ENCODE peak calls at places on chromosomes 16 and 17, in six cellular contexts. M is uterus; N is lung; P is SJSA1; I is esophagus squamous epithelium; V is CD8-positive, alpha-beta T cell. E is an unnamed sample. For H3K36me3, the result is how much of the 10 kb centered on the place peaks cover.

GRCh38 chr16:14284930-14285541 is 213.9 kb downstream of the MRTFB start:
- DNase-seq in M (no peak), N (no peak), P (no peak), I (no peak), V (peak), E (peak)

GRCh38 chr17:80703109-80703508 is 158.5 kb downstream of the RPTOR start:
- DNase-seq in M (no peak), N (no peak), P (no peak), I (no peak), V (peak), E (no peak)

GRCh38 chr17:50872710-50873424 is 6.7 kb upstream of the TOB1 start:
- DNase-seq in M (no peak), N (no peak), P (no peak), I (no peak), V (no peak), E (no peak)

GRCh38 chr17:42392664-42393415 is 4.6 kb upstream of the STAT3 start:
- DNase-seq in M (no peak), N (no peak), P (no peak), I (no peak), V (no peak), E (no peak)

GRCh38 chr17:42017866-42018200 is 594 bp upstream of the DNAJC7 start:
- DNase-seq in M (no peak), N (no peak), P (no peak), I (no peak), V (no peak), E (no peak)

GRCh38 chr16:78993342-78993741 is 607.2 kb downstream of the MAF start:
- DNase-seq in M (no peak), N (no peak), P (no peak), I (no peak), V (no peak), E (no peak)

GRCh38 chr16:80459331-80459777 is 81.4 kb upstream of the DYNLRB2 start:
- DNase-seq in M (no peak), N (no peak), P (no peak), I (no peak), V (no peak), E (no peak)

GRCh38 chr17:15398291-15398690 is 56.9 kb upstream of the TEKT3 start:
- DNase-seq in M (no peak), N (no peak), P (peak), I (no peak), V (no peak), E (no peak)

GRCh38 chr16:47644661-47645060 is 183.5 kb downstream of the PHKB start:
- DNase-seq in M (no peak), N (no peak), P (no peak), I (no peak), V (no peak), E (no peak)

GRCh38 chr17:37744961-37745800 is at the start of gene HNF1B:
- DNase-seq in M (no peak), N (peak), P (no peak), I (no peak), V (no peak), E (no peak)

GRCh38 chr17:42337442-42337841 is 49.1 kb downstream of the STAT5A start:
- DNase-seq in M (no peak), N (no peak), P (no peak), I (no peak), V (peak), E (peak)

GRCh38 chr16:27251561-27252205 is 16.9 kb downstream of the NSMCE1 start:
- DNase-seq in M (no peak), N (no peak), P (no peak), I (no peak), V (no peak), E (no peak)

GRCh38 chr17:7021993-7022778 is 664 bp upstream of the BCL6B start:
- DNase-seq in M (peak), N (peak), P (peak), I (no peak), V (peak), E (peak)

GRCh38 chr17:61296058-61296457 is 103.6 kb upstream of the TBX2 start:
- DNase-seq in M (no peak), N (no peak), P (no peak), I (no peak), V (no peak), E (no peak)

GRCh38 chr16:27698266-27698665 is 148.3 kb downstream of the KATNIP start:
- DNase-seq in M (no peak), N (no peak), P (no peak), I (no peak), V (no peak), E (no peak)

GRCh38 chr17:59332890-59333377 is 1.5 kb downstream of the YPEL2 start:
- DNase-seq in M (peak), N (peak), P (peak), I (no peak), V (no peak), E (no peak)

GRCh38 chr17:7380855-7381683 is at the start of gene TNK1:
- DNase-seq in M (peak), N (peak), P (no peak), I (no peak), V (no peak), E (no peak)

GRCh38 chr17:77815127-77815905 is 143.2 kb upstream of the TNRC6C start:
- DNase-seq in M (no peak), N (no peak), P (no peak), I (no peak), V (no peak), E (no peak)

GRCh38 chr17:15463363-15463762 is 4.1 kb downstream of the CDRT4 start:
- DNase-seq in M (peak), N (peak), P (peak), I (no peak), V (no peak), E (no peak)

GRCh38 chr17:1627219-1627986 is 1.2 kb downstream of the SLC43A2 start:
- DNase-seq in M (no peak), N (peak), P (no peak), I (no peak), V (no peak), E (no peak)

GRCh38 chr16:50925758-50926357 is 184.0 kb downstream of the CYLD start:
- DNase-seq in M (no peak), N (no peak), P (no peak), I (no peak), V (no peak), E (no peak)

GRCh38 chr17:37676115-37676925 is 33.1 kb upstream of the DDX52 start:
- DNase-seq in M (no peak), N (no peak), P (peak), I (no peak), V (no peak), E (no peak)

GRCh38 chr16:10946308-10946707 is 1.9 kb downstream of the CLEC16A start:
- DNase-seq in M (no peak), N (peak), P (no peak), I (no peak), V (no peak), E (no peak)

GRCh38 chr17:27206447-27206846 is 87.5 kb upstream of the WSB1 start:
- DNase-seq in M (no peak), N (no peak), P (no peak), I (no peak), V (no peak), E (no peak)

GRCh38 chr17:34155947-34156346 is 99.1 kb upstream of the CCL2 start:
- DNase-seq in M (no peak), N (no peak), P (no peak), I (no peak), V (no peak), E (no peak)

GRCh38 chr17:56488800-56489199 is 104.7 kb upstream of the NOG start:
- DNase-seq in M (no peak), N (no peak), P (no peak), I (no peak), V (no peak), E (no peak)

GRCh38 chr16:82841108-82841507 is 214.3 kb downstream of the CDH13 start:
- DNase-seq in M (no peak), N (no peak), P (no peak), I (no peak), V (no peak), E (no peak)

GRCh38 chr17:9343513-9343912 is 232.1 kb downstream of the STX8 start:
- DNase-seq in M (peak), N (no peak), P (no peak), I (no peak), V (no peak), E (no peak)

GRCh38 chr17:79042421-79043190 is 18.6 kb downstream of the C1QTNF1 start:
- DNase-seq in M (peak), N (peak), P (no peak), I (no peak), V (peak), E (peak)

GRCh38 chr16:52545157-52545543 is 1.8 kb downstream of the TOX3 start:
- DNase-seq in M (no peak), N (no peak), P (no peak), I (no peak), V (no peak), E (no peak)

GRCh38 chr17:10029129-10029528 is 124.1 kb upstream of the RCVRN start:
- DNase-seq in M (no peak), N (no peak), P (no peak), I (no peak), V (no peak), E (no peak)

GRCh38 chr17:42421479-42422332 is 1.4 kb downstream of the CAVIN1 start:
- DNase-seq in M (peak), N (peak), P (peak), I (no peak), V (no peak), E (no peak)

GRCh38 chr17:56598471-56598870 is 5.0 kb downstream of the NOG start:
- DNase-seq in M (no peak), N (no peak), P (peak), I (no peak), V (no peak), E (no peak)

GRCh38 chr17:76734080-76734840 is 2.9 kb downstream of the SRSF2 start:
- DNase-seq in M (no peak), N (no peak), P (peak), I (no peak), V (no peak), E (peak)

GRCh38 chr16:34802848-34803599 is 1343.6 kb downstream of the TP53TG3F start:
- DNase-seq in M (no peak), N (no peak), P (no peak), I (no peak), V (no peak), E (no peak)

GRCh38 chr17:4318186-4318585 is 48.3 kb downstream of the UBE2G1 start:
- DNase-seq in M (no peak), N (no peak), P (no peak), I (no peak), V (no peak), E (no peak)

GRCh38 chr17:37607637-37608368 is 1.4 kb downstream of the SYNRG start:
- DNase-seq in M (no peak), N (no peak), P (no peak), I (no peak), V (peak), E (peak)

GRCh38 chr17:13337864-13338371 is 263.8 kb downstream of the HS3ST3A1 start:
- DNase-seq in M (no peak), N (no peak), P (peak), I (no peak), V (no peak), E (peak)

GRCh38 chr16:71929048-71929447 is 33.7 kb downstream of the IST1 start:
- DNase-seq in M (no peak), N (no peak), P (peak), I (no peak), V (no peak), E (no peak)
- H3K36me3 ChIP-seq in M (under half), N (under half), P (half or more), I (half or more), V (under half), E (half or more)

DNA sequence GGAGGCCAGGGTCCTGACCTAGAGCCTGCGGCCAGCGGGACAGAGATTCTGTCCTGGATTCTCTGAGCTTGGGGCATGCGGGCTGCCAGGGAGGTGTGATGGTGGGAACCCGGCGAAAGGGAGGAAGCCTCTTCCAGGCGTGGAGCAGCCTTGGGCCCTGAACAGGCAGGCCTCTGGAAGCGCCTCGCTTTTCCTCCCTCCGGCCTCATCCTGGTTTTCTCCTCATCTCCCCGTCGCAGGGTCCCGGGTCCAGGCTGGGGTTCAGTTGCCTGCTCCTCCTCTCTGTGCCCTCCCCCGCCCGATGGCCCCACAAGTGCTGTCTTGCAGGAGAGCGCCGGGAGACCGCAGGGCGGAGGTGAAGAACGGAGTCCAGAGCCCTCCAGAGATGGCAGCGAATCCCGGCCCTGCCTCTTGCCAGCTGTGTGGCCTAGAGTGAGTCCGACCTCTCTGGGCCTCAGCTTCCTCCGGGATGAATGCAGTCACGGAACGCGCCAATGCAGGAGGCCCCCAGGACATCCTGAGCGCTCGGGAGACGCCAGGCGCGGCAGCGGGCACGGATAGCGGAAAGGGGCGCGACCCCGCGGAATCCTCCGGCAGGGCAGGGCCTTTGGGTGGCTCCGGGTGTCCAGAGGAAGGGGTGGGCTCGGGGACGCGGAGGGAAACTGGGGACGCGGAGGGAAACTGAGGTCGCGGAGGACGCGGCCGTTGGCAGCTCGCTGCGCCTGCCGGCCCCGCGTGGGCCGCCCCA is 553 bp upstream of the RAB11FIP4 start:
- DNase-seq in M (no peak), N (no peak), P (no peak), I (no peak), V (no peak), E (no peak)
- H3K4me3 ChIP-seq in M (peak), N (no peak), P (peak), I (peak), V (no peak), E (no peak)

DNA sequence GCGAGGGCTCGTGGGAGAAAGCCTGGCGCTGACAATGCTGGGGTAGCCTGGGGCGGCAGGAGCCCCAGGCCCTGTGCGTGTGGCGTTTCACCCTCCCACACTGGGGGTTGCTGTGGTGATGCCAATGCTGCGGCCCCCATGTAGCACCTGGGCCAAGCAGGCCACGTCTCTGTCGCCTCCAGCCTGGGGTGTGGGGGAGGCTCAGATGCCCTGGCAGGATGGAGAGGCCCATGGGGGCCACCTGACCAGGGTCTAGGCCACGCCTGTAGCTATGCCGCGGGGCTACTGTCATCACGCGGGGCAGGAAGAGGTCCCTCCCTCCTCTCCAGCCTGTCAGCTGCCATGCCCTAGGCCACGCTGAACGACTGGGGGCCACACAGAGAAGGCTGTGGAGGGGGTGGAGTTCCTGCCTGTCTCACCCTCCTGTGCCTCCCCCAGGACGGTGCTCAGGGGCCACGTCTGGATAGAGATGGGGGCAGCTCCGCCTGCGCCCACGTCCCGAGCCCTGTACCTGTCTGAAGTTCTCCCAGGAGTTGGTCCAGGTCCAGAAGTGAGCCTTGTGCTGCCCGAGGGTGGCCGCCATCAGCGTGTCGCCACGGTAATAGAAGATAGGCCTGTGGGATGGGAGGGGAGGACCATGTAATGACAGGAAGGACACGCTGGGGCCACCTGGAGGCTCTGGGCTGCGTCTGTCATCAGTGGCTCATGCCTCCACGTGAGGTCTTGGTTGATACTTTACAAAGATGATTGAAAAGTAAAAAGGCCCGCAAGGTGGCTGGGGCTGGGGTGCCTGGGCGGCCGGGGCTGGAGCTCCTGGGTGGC is 12.7 kb upstream of the APRT start:
- DNase-seq in M (no peak), N (no peak), P (no peak), I (no peak), V (no peak), E (no peak)
- H3K36me3 ChIP-seq in M (under half), N (under half), P (under half), I (half or more), V (under half), E (under half)

DNA sequence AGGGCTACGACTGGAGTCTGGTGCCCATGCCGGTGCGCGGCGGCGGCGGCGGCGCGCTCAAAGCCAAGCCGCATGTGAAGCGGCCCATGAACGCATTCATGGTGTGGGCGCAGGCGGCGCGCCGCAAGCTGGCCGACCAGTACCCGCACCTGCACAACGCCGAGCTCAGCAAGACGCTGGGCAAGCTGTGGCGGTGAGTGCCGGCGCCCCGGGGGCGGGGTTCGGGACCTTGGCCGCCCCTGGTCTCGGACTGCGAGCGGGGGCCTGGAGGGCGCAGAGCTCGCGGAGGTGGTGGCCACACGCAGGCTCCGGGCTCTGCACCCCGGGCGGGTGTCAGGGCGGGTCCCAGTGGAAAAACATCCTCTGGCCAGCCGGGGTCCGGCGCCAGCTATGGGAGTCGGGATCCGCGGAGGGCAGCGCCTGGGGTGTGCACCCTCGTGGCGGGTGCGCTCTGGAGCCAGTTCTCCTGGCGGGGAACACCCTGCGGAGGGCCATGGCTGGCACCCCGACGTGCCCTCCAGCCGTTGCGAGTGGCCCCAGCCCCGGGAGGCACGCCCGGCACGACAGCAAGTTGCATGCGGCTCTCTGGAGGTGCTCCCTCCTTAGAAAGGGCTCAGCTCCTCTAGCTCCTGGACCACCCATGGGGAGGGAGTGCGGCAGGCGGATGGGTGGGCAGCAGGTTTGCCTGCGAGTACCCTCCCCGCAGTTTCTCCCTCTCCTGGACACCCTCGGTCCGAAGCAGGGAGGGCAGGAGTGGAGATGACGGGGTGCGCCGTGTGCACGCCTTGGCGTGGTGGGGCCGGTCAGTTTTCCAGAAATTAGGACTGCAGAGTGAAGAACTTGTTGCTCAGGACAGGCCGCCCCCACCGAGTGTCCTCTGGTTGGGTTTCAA is 828 bp downstream of the SOX8 start:
- DNase-seq in M (no peak), N (no peak), P (no peak), I (no peak), V (no peak), E (no peak)
- H3K4me3 ChIP-seq in M (no peak), N (peak), P (peak), I (peak), V (peak), E (no peak)

GRCh38 chr16:66382966-66383299 is 16.4 kb downstream of the CDH5 start:
- DNase-seq in M (no peak), N (no peak), P (peak), I (no peak), V (no peak), E (no peak)

GRCh38 chr16:66387817-66388332 is 21.4 kb downstream of the CDH5 start:
- DNase-seq in M (no peak), N (no peak), P (no peak), I (no peak), V (no peak), E (no peak)

GRCh38 chr16:66386629-66387622 is 20.4 kb downstream of the CDH5 start:
- DNase-seq in M (no peak), N (no peak), P (no peak), I (no peak), V (no peak), E (no peak)

GRCh38 chr16:66383551-66383950 is 17.1 kb downstream of the CDH5 start:
- DNase-seq in M (no peak), N (no peak), P (no peak), I (no peak), V (no peak), E (no peak)

GRCh38 chr16:66385415-66385814 is 18.9 kb downstream of the CDH5 start:
- DNase-seq in M (no peak), N (no peak), P (no peak), I (no peak), V (no peak), E (no peak)
- H3K36me3 ChIP-seq in M (under half), N (under half), P (under half), I (under half), V (under half), E (under half)

GRCh38 chr16:31118223-31119155 is 1.0 kb downstream of the KAT8 start:
- DNase-seq in M (no peak), N (no peak), P (no peak), I (no peak), V (no peak), E (no peak)

GRCh38 chr16:31125844-31126243 is 8.4 kb downstream of the KAT8 start:
- DNase-seq in M (no peak), N (no peak), P (no peak), I (no peak), V (no peak), E (no peak)

GRCh38 chr16:31117384-31118222 is at the start of gene KAT8:
- DNase-seq in M (peak), N (peak), P (peak), I (peak), V (peak), E (peak)

GRCh38 chr16:31114468-31114867 is 3.0 kb upstream of the KAT8 start:
- DNase-seq in M (no peak), N (no peak), P (no peak), I (no peak), V (no peak), E (no peak)

GRCh38 chr16:31120129-31120528 is 2.7 kb downstream of the KAT8 start:
- DNase-seq in M (no peak), N (no peak), P (no peak), I (no peak), V (no peak), E (no peak)
- H3K4me3 ChIP-seq in M (no peak), N (no peak), P (no peak), I (no peak), V (no peak), E (no peak)